ENCODE peak calls at places on chromosomes 11 and 22, in eight cellular contexts. L, D, V, K, M, B, N and J are unnamed samples.
A peak's percentile ranks its signal among the peaks of the same experiment; 100 is the strongest.

GRCh38 chr11:29310016-29310415 is 706.8 kb downstream of the KCNA4 start:
- DNase-seq in L (no peak), D (no peak), V (no peak), K (no peak), M (no peak), B (no peak), N (no peak), J (no peak)

GRCh38 chr11:3126207-3126865 is 38.8 kb downstream of the OSBPL5 start:
- DNase-seq in L (no peak), D (peak; percentile 43), V (peak; percentile 31), K (peak; percentile 8), M (no peak), B (peak; percentile 28), N (peak; percentile 73), J (no peak)

GRCh38 chr11:2884424-2884815 is 1.2 kb downstream of the CDKN1C start:
- DNase-seq in L (no peak), D (peak; percentile 53), V (peak; percentile 75), K (no peak), M (no peak), B (peak; percentile 68), N (peak; percentile 74), J (no peak)

GRCh38 chr11:120574881-120575280 is 63.3 kb downstream of the GRIK4 start:
- DNase-seq in L (no peak), D (no peak), V (peak; percentile 54), K (no peak), M (no peak), B (no peak), N (no peak), J (no peak)

GRCh38 chr11:93034640-93035039 is 65.2 kb downstream of the MTNR1B start:
- DNase-seq in L (no peak), D (no peak), V (no peak), K (no peak), M (no peak), B (no peak), N (no peak), J (no peak)

GRCh38 chr11:765025-765801 is 12.1 kb downstream of the GATD1 start:
- DNase-seq in L (peak; percentile 80), D (peak; percentile 63), V (peak; percentile 92), K (peak; percentile 82), M (peak; percentile 79), B (peak; percentile 49), N (no peak), J (peak; percentile 86)

GRCh38 chr22:43363580-43364435 is 20.6 kb upstream of the SCUBE1 start:
- DNase-seq in L (no peak), D (no peak), V (peak; percentile 45), K (no peak), M (no peak), B (no peak), N (no peak), J (no peak)

GRCh38 chr11:31997955-31998354 is 92.9 kb upstream of the RCN1 start:
- DNase-seq in L (no peak), D (no peak), V (no peak), K (no peak), M (no peak), B (no peak), N (no peak), J (no peak)

GRCh38 chr22:40867109-40867508 is 5.2 kb upstream of the DNAJB7 start:
- DNase-seq in L (no peak), D (no peak), V (no peak), K (no peak), M (no peak), B (no peak), N (no peak), J (no peak)

GRCh38 chr11:73287400-73288101 is 15.4 kb downstream of the P2RY6 start:
- DNase-seq in L (no peak), D (no peak), V (no peak), K (no peak), M (no peak), B (no peak), N (no peak), J (no peak)

GRCh38 chr11:13875643-13876042 is 86.9 kb upstream of the SPON1 start:
- DNase-seq in L (no peak), D (no peak), V (no peak), K (no peak), M (no peak), B (no peak), N (no peak), J (no peak)

GRCh38 chr11:65334696-65335295 is 1.1 kb downstream of the DPF2 start:
- DNase-seq in L (no peak), D (no peak), V (no peak), K (no peak), M (no peak), B (no peak), N (no peak), J (no peak)

GRCh38 chr22:28656156-28656555 is 23.5 kb downstream of the TTC28 start:
- DNase-seq in L (no peak), D (peak; percentile 6), V (no peak), K (no peak), M (no peak), B (no peak), N (no peak), J (no peak)

GRCh38 chr22:29083576-29084566 is 11.0 kb downstream of the KREMEN1 start:
- DNase-seq in L (no peak), D (no peak), V (no peak), K (no peak), M (peak; percentile 43), B (no peak), N (no peak), J (no peak)

GRCh38 chr22:38951734-38952133 is 5.7 kb upstream of the APOBEC3A start:
- DNase-seq in L (no peak), D (no peak), V (no peak), K (no peak), M (no peak), B (no peak), N (no peak), J (no peak)

GRCh38 chr22:19868773-19869471 is 14.2 kb upstream of the GNB1L start:
- DNase-seq in L (no peak), D (peak; percentile 3), V (no peak), K (peak; percentile 11), M (no peak), B (no peak), N (peak; percentile 48), J (peak; percentile 29)

GRCh38 chr22:18056161-18056666 is 21.6 kb upstream of the PEX26 start:
- DNase-seq in L (no peak), D (no peak), V (no peak), K (no peak), M (peak; percentile 28), B (no peak), N (peak; percentile 61), J (no peak)

GRCh38 chr11:57778318-57779037 is 16.9 kb downstream of the CTNND1 start:
- DNase-seq in L (no peak), D (peak; percentile 76), V (peak; percentile 94), K (peak; percentile 80), M (no peak), B (peak; percentile 92), N (peak; percentile 92), J (peak; percentile 92)

GRCh38 chr11:75560644-75561043 is 1.4 kb upstream of the SERPINH1 start:
- DNase-seq in L (no peak), D (no peak), V (no peak), K (no peak), M (no peak), B (no peak), N (no peak), J (no peak)

GRCh38 chr11:8068605-8069221 is 12.3 kb upstream of the TUB start:
- DNase-seq in L (no peak), D (no peak), V (peak; percentile 45), K (no peak), M (no peak), B (peak; percentile 67), N (no peak), J (peak; percentile 23)

GRCh38 chr11:8069771-8070170 is 11.2 kb upstream of the TUB start:
- DNase-seq in L (no peak), D (no peak), V (peak; percentile 26), K (no peak), M (no peak), B (no peak), N (no peak), J (no peak)

GRCh38 chr11:8067929-8068575 is 13.0 kb upstream of the TUB start:
- DNase-seq in L (no peak), D (no peak), V (peak; percentile 45), K (no peak), M (no peak), B (no peak), N (no peak), J (no peak)

GRCh38 chr11:8071616-8072581 is 9.1 kb upstream of the TUB start:
- DNase-seq in L (no peak), D (no peak), V (peak; percentile 70), K (no peak), M (no peak), B (no peak), N (peak; percentile 47), J (peak; percentile 38)

GRCh38 chr11:8070417-8071101 is 10.5 kb upstream of the TUB start:
- DNase-seq in L (no peak), D (no peak), V (peak; percentile 48), K (no peak), M (peak; percentile 22), B (no peak), N (no peak), J (no peak)
- TF ChIP-seq CTCF in L (peak; percentile 56), D (peak; percentile 24), V (peak; percentile 60), K (no peak), M (peak; percentile 12), B (no peak), N (peak; percentile 31), J (peak; percentile 53)

GRCh38 chr22:46902998-46903916 is 140.8 kb downstream of the TBC1D22A start:
- DNase-seq in L (no peak), D (peak; percentile 29), V (peak; percentile 83), K (peak; percentile 58), M (no peak), B (no peak), N (peak; percentile 60), J (peak; percentile 64)
- TF ChIP-seq CTCF in L (no peak), D (peak; percentile 13), V (peak; percentile 63), K (no peak), M (no peak), B (no peak), N (no peak), J (peak; percentile 51)

GRCh38 chr22:44988671-44989070 is 21.1 kb downstream of the PHF21B start:
- DNase-seq in L (peak; percentile 11), D (no peak), V (no peak), K (no peak), M (no peak), B (no peak), N (no peak), J (no peak)
- TF ChIP-seq CTCF in L (no peak), D (no peak), V (peak; percentile 55), K (no peak), M (peak; percentile 1), B (no peak), N (no peak), J (peak; percentile 21)

GRCh38 chr11:45209480-45209879 is 63.0 kb downstream of the PRDM11 start:
- DNase-seq in L (no peak), D (no peak), V (no peak), K (no peak), M (no peak), B (peak; percentile 32), N (no peak), J (no peak)

GRCh38 chr11:45211732-45212131 is 65.3 kb downstream of the PRDM11 start:
- DNase-seq in L (no peak), D (no peak), V (no peak), K (no peak), M (no peak), B (no peak), N (no peak), J (no peak)

GRCh38 chr11:45209000-45209399 is 62.6 kb downstream of the PRDM11 start:
- DNase-seq in L (no peak), D (no peak), V (no peak), K (no peak), M (no peak), B (peak; percentile 31), N (no peak), J (no peak)

GRCh38 chr11:45210846-45211245 is 64.4 kb downstream of the PRDM11 start:
- DNase-seq in L (no peak), D (no peak), V (no peak), K (no peak), M (no peak), B (peak; percentile 57), N (no peak), J (no peak)

GRCh38 chr11:45209904-45210699 is 63.7 kb downstream of the PRDM11 start:
- DNase-seq in L (no peak), D (peak; percentile 71), V (peak; percentile 86), K (peak; percentile 72), M (peak; percentile 11), B (peak; percentile 87), N (peak; percentile 82), J (peak; percentile 72)
- TF ChIP-seq CTCF in L (no peak), D (no peak), V (no peak), K (no peak), M (no peak), B (no peak), N (no peak), J (no peak)